ENCODE peak calls at places on chromosome 18, in ten cellular contexts. H is right cardiac atrium, Z is Caco-2, F is fibroblast of pulmonary artery, U is thoracic aorta, Y is NCI-H748 treated with DMSO at 0.1 percent for 48 hours, O is posterior cingulate gyrus, V is upper lobe of right lung, K is RWPE1, N is HCT116. L is an unnamed sample.

GRCh38 chr18:21979759-21980158 is 189.6 kb upstream of the GATA6 start:
- DNase-seq in H (no peak), Z (no peak), F (no peak), U (no peak), Y (no peak), O (no peak), V (no peak), K (no peak), N (no peak), L (no peak)

GRCh38 chr18:78822171-78822570 is 157.4 kb upstream of the SALL3 start:
- DNase-seq in H (no peak), Z (no peak), F (no peak), U (no peak), Y (no peak), O (no peak), V (no peak), K (no peak), N (no peak), L (no peak)

GRCh38 chr18:60668583-60668982 is 296.0 kb upstream of the MC4R start:
- DNase-seq in H (no peak), Z (no peak), F (no peak), U (no peak), Y (peak), O (no peak), V (no peak), K (no peak), N (no peak), L (no peak)

GRCh38 chr18:12659904-12660605 is 2.1 kb upstream of the SPIRE1 start:
- DNase-seq in H (no peak), Z (no peak), F (peak), U (no peak), Y (peak), O (no peak), V (no peak), K (peak), N (peak), L (peak)

GRCh38 chr18:48303883-48304282 is 105.3 kb downstream of the ZBTB7C start:
- DNase-seq in H (no peak), Z (no peak), F (no peak), U (no peak), Y (no peak), O (no peak), V (no peak), K (no peak), N (no peak), L (no peak)

GRCh38 chr18:51135361-51135760 is 62.1 kb downstream of the MEX3C start:
- DNase-seq in H (no peak), Z (no peak), F (peak), U (no peak), Y (no peak), O (no peak), V (no peak), K (peak), N (no peak), L (no peak)

GRCh38 chr18:32386466-32386865 is 84.2 kb downstream of the GAREM1 start:
- DNase-seq in H (no peak), Z (no peak), F (no peak), U (no peak), Y (no peak), O (no peak), V (no peak), K (no peak), N (no peak), L (no peak)

GRCh38 chr18:3540805-3541548 is 91.0 kb downstream of the TGIF1 start:
- DNase-seq in H (no peak), Z (no peak), F (no peak), U (no peak), Y (no peak), O (no peak), V (no peak), K (no peak), N (no peak), L (no peak)

GRCh38 chr18:74990563-74991081 is 218.3 kb downstream of the PTGR3 start:
- DNase-seq in H (no peak), Z (no peak), F (no peak), U (no peak), Y (no peak), O (no peak), V (no peak), K (no peak), N (no peak), L (no peak)

GRCh38 chr18:30457156-30457555 is 585.4 kb downstream of the DSC3 start:
- DNase-seq in H (no peak), Z (no peak), F (no peak), U (no peak), Y (no peak), O (no peak), V (no peak), K (no peak), N (peak), L (no peak)

GRCh38 chr18:32629292-32629691 is 143.5 kb downstream of the KLHL14 start:
- DNase-seq in H (no peak), Z (no peak), F (no peak), U (no peak), Y (no peak), O (no peak), V (no peak), K (no peak), N (no peak), L (no peak)

GRCh38 chr18:6497543-6497942 is 82.8 kb upstream of the L3MBTL4 start:
- DNase-seq in H (no peak), Z (no peak), F (no peak), U (no peak), Y (no peak), O (no peak), V (no peak), K (no peak), N (no peak), L (no peak)

GRCh38 chr18:323253-323622 is 55.4 kb upstream of the THOC1 start:
- DNase-seq in H (no peak), Z (peak), F (peak), U (no peak), Y (no peak), O (no peak), V (no peak), K (no peak), N (no peak), L (no peak)

GRCh38 chr18:4631239-4631638 is 176.1 kb upstream of the DLGAP1 start:
- DNase-seq in H (no peak), Z (no peak), F (no peak), U (no peak), Y (no peak), O (no peak), V (no peak), K (no peak), N (no peak), L (no peak)

GRCh38 chr18:46386788-46387187 is 270.2 kb downstream of the LOXHD1 start:
- DNase-seq in H (peak), Z (no peak), F (no peak), U (no peak), Y (no peak), O (peak), V (no peak), K (no peak), N (no peak), L (no peak)